ENCODE peak calls at places on chromosome 3, in five cellular contexts. N, C, L, M and S are unnamed samples.

GRCh38 chr3:178289544-178290160 is 246.6 kb upstream of the KCNMB2 start:
- DNase-seq in M (no peak), C (no peak), N (no peak), L (no peak), S (no peak)

GRCh38 chr3:139187648-139188047 is 143.0 kb upstream of the PRR23C start:
- DNase-seq in N (no peak), L (no peak), M (no peak), C (no peak), S (no peak)

GRCh38 chr3:115832265-115832664 is 209.0 kb downstream of the GAP43 start:
- DNase-seq in L (no peak), M (no peak), C (no peak), N (no peak), S (no peak)

GRCh38 chr3:37992271-37993066 is 1.9 kb downstream of the VILL start:
- DNase-seq in N (no peak), M (no peak), L (peak; percentile 68), C (no peak), S (no peak)

GRCh38 chr3:191380001-191380400 is 49.7 kb upstream of the UTS2B start:
- DNase-seq in N (no peak), M (no peak), C (no peak), L (no peak), S (no peak)

GRCh38 chr3:140013220-140013619 is 78.2 kb downstream of the CLSTN2 start:
- DNase-seq in C (no peak), M (no peak), N (no peak), L (no peak), S (no peak)

GRCh38 chr3:127254730-127255129 is 33.1 kb downstream of the PRR20G start:
- DNase-seq in C (no peak), M (no peak), L (peak; percentile 13), N (no peak), S (no peak)

GRCh38 chr3:131535131-131535530 is 32.4 kb upstream of the MRPL3 start:
- DNase-seq in M (no peak), N (no peak), C (no peak), L (no peak), S (peak; percentile 65)

GRCh38 chr3:182148360-182148759 is 436.6 kb downstream of the SOX2 start:
- DNase-seq in C (no peak), M (no peak), L (no peak), N (no peak), S (no peak)

GRCh38 chr3:170614214-170614966 is 28.5 kb upstream of the SLC7A14 start:
- DNase-seq in L (no peak), N (no peak), M (no peak), C (no peak), S (peak; percentile 86)

GRCh38 chr3:59919581-59919980 is 869.8 kb upstream of the CFAP20DC start:
- DNase-seq in N (no peak), M (no peak), C (no peak), L (no peak), S (no peak)

GRCh38 chr3:197352382-197352781 is 54.0 kb upstream of the DLG1 start:
- DNase-seq in N (no peak), L (peak; percentile 15), M (no peak), C (no peak), S (peak; percentile 70)

GRCh38 chr3:101010316-101010715 is 17.1 kb upstream of the ABI3BP start:
- DNase-seq in L (no peak), N (no peak), M (no peak), C (no peak), S (no peak)

GRCh38 chr3:144770291-144770690 is 798.7 kb downstream of the DIPK2A start:
- DNase-seq in L (no peak), C (no peak), N (no peak), M (no peak), S (no peak)

GRCh38 chr3:195204360-195205166 is 66.4 kb downstream of the XXYLT1 start:
- DNase-seq in C (peak; percentile 26), L (no peak), N (no peak), M (peak; percentile 53), S (peak; percentile 61)

GRCh38 chr3:171095063-171095462 is 68.5 kb upstream of the SLC2A2 start:
- DNase-seq in N (no peak), L (no peak), C (no peak), M (no peak), S (no peak)

GRCh38 chr3:53630547-53630946 is 136.1 kb downstream of the CACNA1D start:
- DNase-seq in N (no peak), C (no peak), M (no peak), L (no peak), S (no peak)

GRCh38 chr3:52431459-52432223 is 13.3 kb downstream of the SEMA3G start:
- DNase-seq in N (no peak), M (no peak), C (no peak), L (no peak), S (no peak)

GRCh38 chr3:18046131-18046530 is 303.7 kb upstream of the TBC1D5 start:
- DNase-seq in M (no peak), N (no peak), C (no peak), L (no peak), S (no peak)

GRCh38 chr3:121970047-121970446 is 52.0 kb downstream of the ILDR1 start:
- DNase-seq in N (no peak), M (no peak), L (no peak), C (no peak), S (peak; percentile 13)

GRCh38 chr3:124832782-124833709 is 54.1 kb downstream of the ITGB5 start:
- DNase-seq in L (no peak), M (no peak), N (no peak), C (no peak), S (peak; percentile 88)

GRCh38 chr3:113200351-113200750 is 11.0 kb upstream of the BOC start:
- DNase-seq in C (no peak), M (no peak), N (no peak), L (no peak), S (no peak)

GRCh38 chr3:52998781-52999509 is 46.9 kb downstream of the SFMBT1 start:
- DNase-seq in M (no peak), L (peak; percentile 23), N (no peak), C (no peak), S (no peak)

GRCh38 chr3:14434105-14434504 is 31.7 kb downstream of the SLC6A6 start:
- DNase-seq in C (no peak), M (no peak), N (no peak), L (no peak), S (peak; percentile 54)

GRCh38 chr3:179898024-179898423 is 138.7 kb downstream of the PEX5L start:
- DNase-seq in L (no peak), M (peak; percentile 45), N (no peak), C (peak; percentile 54), S (peak; percentile 23)

GRCh38 chr3:109702252-109702651 is 364.9 kb upstream of the DPPA4 start:
- DNase-seq in N (peak; percentile 24), C (no peak), M (no peak), L (no peak), S (peak; percentile 88)

GRCh38 chr3:150763841-150764483 is 993 bp upstream of the SIAH2 start:
- DNase-seq in N (peak; percentile 63), L (peak; percentile 88), C (peak; percentile 32), M (peak; percentile 63), S (no peak)

GRCh38 chr3:193827039-193827669 is 234.1 kb downstream of the OPA1 start:
- DNase-seq in M (no peak), L (no peak), C (no peak), N (no peak), S (peak; percentile 14)

GRCh38 chr3:22443834-22444233 is 692.8 kb upstream of the ZNF385D start:
- DNase-seq in M (no peak), C (no peak), L (no peak), N (no peak), S (no peak)

GRCh38 chr3:177928156-177928555 is 608.1 kb upstream of the KCNMB2 start:
- DNase-seq in M (no peak), C (no peak), N (no peak), L (no peak), S (peak; percentile 59)

GRCh38 chr3:114093596-114093995 is 37.1 kb downstream of the QTRT2 start:
- DNase-seq in C (no peak), M (no peak), N (no peak), L (peak; percentile 11), S (peak; percentile 80)

GRCh38 chr3:77475545-77475944 is 435.6 kb downstream of the ROBO2 start:
- DNase-seq in C (no peak), L (no peak), M (no peak), N (no peak), S (no peak)

GRCh38 chr3:62318752-62319569 is 54.4 kb downstream of the FEZF2 start:
- DNase-seq in C (peak; percentile 86), L (peak; percentile 81), N (peak; percentile 67), M (peak; percentile 87), S (peak; percentile 87)

GRCh38 chr3:47318921-47319320 is 36.2 kb downstream of the KLHL18 start:
- DNase-seq in C (no peak), N (no peak), M (no peak), L (no peak), S (no peak)

GRCh38 chr3:154904328-154904727 is 175.8 kb upstream of the MME start:
- DNase-seq in L (no peak), C (peak; percentile 2), M (peak; percentile 3), N (no peak), S (peak; percentile 30)

GRCh38 chr3:177358085-177358967 is 161.0 kb upstream of the TBL1XR1 start:
- DNase-seq in L (peak; percentile 74), N (peak; percentile 71), M (peak; percentile 26), C (no peak), S (peak; percentile 90)

GRCh38 chr3:177448987-177449975 is 252.0 kb upstream of the TBL1XR1 start:
- DNase-seq in C (no peak), N (peak; percentile 7), M (no peak), L (no peak), S (peak; percentile 89)